ENCODE peak calls at places on chromosomes 16 and 17, in seven cellular contexts. One of them, this sample, is unnamed.

GRCh38 chr17:7631398-7632380 is 1.8 kb downstream of the SHBG start:
- DNase-seq in body of pancreas: no peak
- DNase-seq in heart right ventricle: peak
- DNase-seq in progenitor cell of endocrine pancreas: no peak
- DNase-seq in stimulated activated CD4-positive, alpha-beta T cell treated with anti-CD3 and anti-CD28 coated beads, Interleukin-15, amount 100 ng/mL, for 24 hours: no peak
- DNase-seq in NCI-H1436: no peak
- DNase-seq in CD8-positive, alpha-beta memory T cell: no peak
- DNase-seq in this sample: no peak

GRCh38 chr16:54931041-54931756 is 534 bp downstream of the IRX5 start:
- DNase-seq in NCI-H1436: no peak
- DNase-seq in heart right ventricle: peak
- DNase-seq in stimulated activated CD4-positive, alpha-beta T cell treated with anti-CD3 and anti-CD28 coated beads, Interleukin-15, amount 100 ng/mL, for 24 hours: peak
- DNase-seq in progenitor cell of endocrine pancreas: peak
- DNase-seq in CD8-positive, alpha-beta memory T cell: no peak
- DNase-seq in body of pancreas: no peak
- DNase-seq in this sample: no peak

GRCh38 chr17:80942360-80943345 is 49.0 kb upstream of the CHMP6 start:
- DNase-seq in body of pancreas: peak
- DNase-seq in progenitor cell of endocrine pancreas: no peak
- DNase-seq in CD8-positive, alpha-beta memory T cell: no peak
- DNase-seq in heart right ventricle: peak
- DNase-seq in NCI-H1436: no peak
- DNase-seq in stimulated activated CD4-positive, alpha-beta T cell treated with anti-CD3 and anti-CD28 coated beads, Interleukin-15, amount 100 ng/mL, for 24 hours: no peak
- DNase-seq in this sample: peak

GRCh38 chr17:57512258-57512657 is 232.8 kb downstream of the CCDC182 start:
- DNase-seq in stimulated activated CD4-positive, alpha-beta T cell treated with anti-CD3 and anti-CD28 coated beads, Interleukin-15, amount 100 ng/mL, for 24 hours: no peak
- DNase-seq in progenitor cell of endocrine pancreas: no peak
- DNase-seq in heart right ventricle: no peak
- DNase-seq in NCI-H1436: no peak
- DNase-seq in CD8-positive, alpha-beta memory T cell: no peak
- DNase-seq in body of pancreas: no peak
- DNase-seq in this sample: no peak

GRCh38 chr17:8679136-8679535 is 48.6 kb upstream of the MYH10 start:
- DNase-seq in NCI-H1436: no peak
- DNase-seq in body of pancreas: no peak
- DNase-seq in CD8-positive, alpha-beta memory T cell: no peak
- DNase-seq in heart right ventricle: no peak
- DNase-seq in stimulated activated CD4-positive, alpha-beta T cell treated with anti-CD3 and anti-CD28 coated beads, Interleukin-15, amount 100 ng/mL, for 24 hours: no peak
- DNase-seq in progenitor cell of endocrine pancreas: no peak
- DNase-seq in this sample: no peak

GRCh38 chr17:61579961-61580360 is 11.1 kb downstream of the NACA2 start:
- DNase-seq in stimulated activated CD4-positive, alpha-beta T cell treated with anti-CD3 and anti-CD28 coated beads, Interleukin-15, amount 100 ng/mL, for 24 hours: no peak
- DNase-seq in CD8-positive, alpha-beta memory T cell: no peak
- DNase-seq in body of pancreas: no peak
- DNase-seq in NCI-H1436: no peak
- DNase-seq in progenitor cell of endocrine pancreas: no peak
- DNase-seq in heart right ventricle: no peak
- DNase-seq in this sample: no peak

GRCh38 chr16:3249451-3249850 is 7.0 kb downstream of the MEFV start:
- DNase-seq in stimulated activated CD4-positive, alpha-beta T cell treated with anti-CD3 and anti-CD28 coated beads, Interleukin-15, amount 100 ng/mL, for 24 hours: no peak
- DNase-seq in body of pancreas: no peak
- DNase-seq in heart right ventricle: no peak
- DNase-seq in progenitor cell of endocrine pancreas: no peak
- DNase-seq in NCI-H1436: no peak
- DNase-seq in CD8-positive, alpha-beta memory T cell: no peak
- DNase-seq in this sample: no peak

GRCh38 chr16:75305364-75306101 is 54.1 kb upstream of the BCAR1 start:
- DNase-seq in stimulated activated CD4-positive, alpha-beta T cell treated with anti-CD3 and anti-CD28 coated beads, Interleukin-15, amount 100 ng/mL, for 24 hours: peak
- DNase-seq in progenitor cell of endocrine pancreas: no peak
- DNase-seq in NCI-H1436: peak
- DNase-seq in heart right ventricle: peak
- DNase-seq in body of pancreas: peak
- DNase-seq in CD8-positive, alpha-beta memory T cell: no peak
- DNase-seq in this sample: peak

GRCh38 chr17:42315402-42316156 is 27.3 kb downstream of the STAT5A start:
- DNase-seq in CD8-positive, alpha-beta memory T cell: no peak
- DNase-seq in heart right ventricle: no peak
- DNase-seq in NCI-H1436: no peak
- DNase-seq in progenitor cell of endocrine pancreas: no peak
- DNase-seq in body of pancreas: no peak
- DNase-seq in stimulated activated CD4-positive, alpha-beta T cell treated with anti-CD3 and anti-CD28 coated beads, Interleukin-15, amount 100 ng/mL, for 24 hours: no peak
- DNase-seq in this sample: no peak

GRCh38 chr17:72432143-72432604 is 311.4 kb downstream of the SOX9 start:
- DNase-seq in body of pancreas: no peak
- DNase-seq in stimulated activated CD4-positive, alpha-beta T cell treated with anti-CD3 and anti-CD28 coated beads, Interleukin-15, amount 100 ng/mL, for 24 hours: no peak
- DNase-seq in NCI-H1436: no peak
- DNase-seq in progenitor cell of endocrine pancreas: no peak
- DNase-seq in CD8-positive, alpha-beta memory T cell: no peak
- DNase-seq in heart right ventricle: no peak
- DNase-seq in this sample: no peak

GRCh38 chr17:77897741-77898301 is 60.7 kb upstream of the TNRC6C start:
- DNase-seq in stimulated activated CD4-positive, alpha-beta T cell treated with anti-CD3 and anti-CD28 coated beads, Interleukin-15, amount 100 ng/mL, for 24 hours: no peak
- DNase-seq in progenitor cell of endocrine pancreas: no peak
- DNase-seq in heart right ventricle: no peak
- DNase-seq in NCI-H1436: no peak
- DNase-seq in CD8-positive, alpha-beta memory T cell: no peak
- DNase-seq in body of pancreas: no peak
- DNase-seq in this sample: no peak

GRCh38 chr16:87344931-87345631 is 27.9 kb upstream of the C16orf95 start:
- DNase-seq in stimulated activated CD4-positive, alpha-beta T cell treated with anti-CD3 and anti-CD28 coated beads, Interleukin-15, amount 100 ng/mL, for 24 hours: peak
- DNase-seq in CD8-positive, alpha-beta memory T cell: peak
- DNase-seq in heart right ventricle: no peak
- DNase-seq in body of pancreas: no peak
- DNase-seq in progenitor cell of endocrine pancreas: no peak
- DNase-seq in NCI-H1436: no peak
- DNase-seq in this sample: no peak

GRCh38 chr17:49880291-49881053 is 32.6 kb upstream of the TAC4 start:
- DNase-seq in heart right ventricle: peak
- DNase-seq in stimulated activated CD4-positive, alpha-beta T cell treated with anti-CD3 and anti-CD28 coated beads, Interleukin-15, amount 100 ng/mL, for 24 hours: peak
- DNase-seq in CD8-positive, alpha-beta memory T cell: peak
- DNase-seq in body of pancreas: peak
- DNase-seq in NCI-H1436: peak
- DNase-seq in progenitor cell of endocrine pancreas: peak
- DNase-seq in this sample: peak